ENCODE peak calls at places on chromosomes 1 and 21, in eight cellular contexts. O is Ammon's horn; N is NCI-H146; B is NCI-H510A treated with DMSO at 0.1 percent for 48 hours; G is iPS DF 19.7; L is T-helper 2 cell; S is T47D; F is activated T-cell treated with anti-CD3 and anti-CD28 coated beads, Interleukin-2, amount 50 U/mL, for 24 hours. K is an unnamed sample.

GRCh38 chr1:54350360-54350759 is 55.8 kb downstream of the SSBP3 start:
- DNase-seq in O (peak; percentile 46), N (no peak), B (no peak), G (no peak), L (no peak), S (no peak), F (no peak), K (no peak)

GRCh38 chr1:90201467-90202358 is 206.8 kb downstream of the ZNF326 start:
- DNase-seq in O (no peak), N (no peak), B (no peak), G (no peak), L (no peak), S (no peak), F (no peak), K (peak; percentile 55)

GRCh38 chr1:47181095-47181954 is 8.5 kb downstream of the PDZK1IP1 start:
- DNase-seq in O (no peak), N (no peak), B (no peak), G (no peak), L (no peak), S (no peak), F (no peak), K (no peak)

GRCh38 chr1:229007167-229007566 is 263.7 kb upstream of the RAB4A start:
- DNase-seq in O (no peak), N (no peak), B (no peak), G (no peak), L (no peak), S (no peak), F (no peak), K (no peak)

GRCh38 chr1:200923607-200924006 is 28.9 kb downstream of the INAVA start:
- DNase-seq in O (no peak), N (no peak), B (no peak), G (no peak), L (no peak), S (no peak), F (no peak), K (peak; percentile 15)

GRCh38 chr1:200379431-200379755 is 30.4 kb downstream of the ZNF281 start:
- DNase-seq in O (no peak), N (no peak), B (no peak), G (no peak), L (no peak), S (no peak), F (no peak), K (peak; percentile 86)

GRCh38 chr1:9826087-9826486 is 2.3 kb upstream of the CLSTN1 start:
- DNase-seq in O (no peak), N (no peak), B (no peak), G (no peak), L (no peak), S (no peak), F (no peak), K (no peak)

GRCh38 chr1:180238675-180239074 is 8.6 kb downstream of the LHX4 start:
- DNase-seq in O (no peak), N (no peak), B (no peak), G (no peak), L (no peak), S (no peak), F (no peak), K (no peak)

GRCh38 chr21:41664881-41665765 is 101.7 kb downstream of the RIPK4 start:
- DNase-seq in O (no peak), N (no peak), B (no peak), G (no peak), L (no peak), S (no peak), F (no peak), K (peak; percentile 85)

GRCh38 chr1:169427081-169427611 is at the start of gene CCDC181:
- DNase-seq in O (peak; percentile 87), N (no peak), B (peak; percentile 90), G (peak; percentile 82), L (no peak), S (no peak), F (peak; percentile 76), K (peak; percentile 91)

GRCh38 chr21:44424608-44425306 is 30.6 kb upstream of the LRRC3 start:
- DNase-seq in O (no peak), N (no peak), B (no peak), G (no peak), L (no peak), S (no peak), F (no peak), K (no peak)

GRCh38 chr1:234322979-234323378 is 50.3 kb upstream of the COA6 start:
- DNase-seq in O (no peak), N (peak; percentile 59), B (no peak), G (peak; percentile 73), L (no peak), S (no peak), F (peak; percentile 70), K (no peak)

GRCh38 chr21:34771512-34772028 is 102.8 kb downstream of the CLIC6 start:
- DNase-seq in O (no peak), N (no peak), B (no peak), G (no peak), L (no peak), S (no peak), F (no peak), K (peak; percentile 52)

GRCh38 chr1:12437629-12438028 is 180.4 kb downstream of the DHRS3 start:
- DNase-seq in O (no peak), N (no peak), B (no peak), G (no peak), L (no peak), S (no peak), F (no peak), K (no peak)